ENCODE peak calls at places on chromosomes 5 and 9, in four cellular contexts. I is psoas muscle, Q is sigmoid colon, S is lower lobe of right lung. V is an unnamed sample.
A peak's percentile ranks its signal among the peaks of the same experiment; 100 is the strongest.

GRCh38 chr5:138336952-138337684 is 948 bp upstream of the FAM53C start:
- DNase-seq in I (no peak), Q (peak; percentile 93), S (peak; percentile 83), V (no peak)

GRCh38 chr5:173385832-173386360 is 57.7 kb upstream of the STC2 start:
- DNase-seq in I (no peak), Q (no peak), S (no peak), V (no peak)

GRCh38 chr9:12426198-12426864 is 266.9 kb upstream of the TYRP1 start:
- DNase-seq in I (no peak), Q (no peak), S (no peak), V (no peak)

GRCh38 chr5:35319231-35320002 is 89.1 kb upstream of the PRLR start:
- DNase-seq in I (peak; percentile 48), Q (peak; percentile 79), S (peak; percentile 74), V (no peak)

GRCh38 chr5:113204525-113205161 is 228.0 kb downstream of the DCP2 start:
- DNase-seq in I (peak; percentile 79), Q (peak; percentile 76), S (no peak), V (peak; percentile 42)

GRCh38 chr5:151551985-151552384 is 39.1 kb downstream of the FAT2 start:
- DNase-seq in I (no peak), Q (no peak), S (no peak), V (no peak)

GRCh38 chr9:34964458-34964857 is 6.4 kb downstream of the PHF24 start:
- DNase-seq in I (no peak), Q (no peak), S (no peak), V (no peak)

GRCh38 chr5:167777746-167778145 is 513.7 kb upstream of the WWC1 start:
- DNase-seq in I (no peak), Q (no peak), S (no peak), V (no peak)

GRCh38 chr9:124386201-124386600 is 29.0 kb downstream of the PSMB7 start:
- DNase-seq in I (no peak), Q (no peak), S (no peak), V (no peak)

GRCh38 chr9:14158911-14159310 is 155.0 kb downstream of the NFIB start:
- DNase-seq in I (no peak), Q (no peak), S (no peak), V (peak; percentile 38)

GRCh38 chr9:72577212-72577753 is 55.9 kb downstream of the TMC1 start:
- DNase-seq in I (no peak), Q (no peak), S (no peak), V (peak; percentile 66)

GRCh38 chr5:151589878-151590570 is 1.1 kb downstream of the FAT2 start:
- DNase-seq in I (no peak), Q (no peak), S (no peak), V (no peak)

GRCh38 chr5:1106385-1107166 is 5.3 kb downstream of the SLC12A7 start:
- DNase-seq in I (no peak), Q (no peak), S (no peak), V (no peak)

GRCh38 chr9:97747201-97747965 is 50.2 kb upstream of the XPA start:
- DNase-seq in I (no peak), Q (no peak), S (no peak), V (no peak)

GRCh38 chr5:151880304-151880703 is 44.3 kb downstream of the GLRA1 start:
- DNase-seq in I (peak; percentile 71), Q (no peak), S (no peak), V (no peak)

GRCh38 chr9:27150758-27151431 is 41.9 kb downstream of the TEK start:
- DNase-seq in I (no peak), Q (no peak), S (no peak), V (no peak)

GRCh38 chr9:123679330-123679987 is 250.5 kb downstream of the DENND1A start:
- DNase-seq in I (no peak), Q (no peak), S (no peak), V (no peak)

GRCh38 chr9:79955300-79955699 is 383.5 kb downstream of the TLE4 start:
- DNase-seq in I (peak; percentile 48), Q (no peak), S (no peak), V (no peak)

GRCh38 chr9:132903574-132904495 is 25.1 kb downstream of the SPACA9 start:
- DNase-seq in I (no peak), Q (no peak), S (no peak), V (no peak)

GRCh38 chr9:130667117-130667430 is 2.7 kb downstream of the PRDM12 start:
- DNase-seq in I (no peak), Q (no peak), S (no peak), V (no peak)
- H3K27me3 ChIP-seq in I (peaks cover 40% of the 10 kb centered on the region), Q (peaks cover 58% of the 10 kb centered on the region), S (peaks cover 65% of the 10 kb centered on the region), V (peaks cover 67% of the 10 kb centered on the region)

GRCh38 chr5:135631356-135631755 is 52.6 kb upstream of the CXCL14 start:
- DNase-seq in I (no peak), Q (no peak), S (no peak), V (no peak)
- H3K27me3 ChIP-seq in I (no peaks in the 10 kb centered on the region), Q (no peaks in the 10 kb centered on the region), S (no peaks in the 10 kb centered on the region), V (peaks cover 14% of the 10 kb centered on the region)

DNA sequence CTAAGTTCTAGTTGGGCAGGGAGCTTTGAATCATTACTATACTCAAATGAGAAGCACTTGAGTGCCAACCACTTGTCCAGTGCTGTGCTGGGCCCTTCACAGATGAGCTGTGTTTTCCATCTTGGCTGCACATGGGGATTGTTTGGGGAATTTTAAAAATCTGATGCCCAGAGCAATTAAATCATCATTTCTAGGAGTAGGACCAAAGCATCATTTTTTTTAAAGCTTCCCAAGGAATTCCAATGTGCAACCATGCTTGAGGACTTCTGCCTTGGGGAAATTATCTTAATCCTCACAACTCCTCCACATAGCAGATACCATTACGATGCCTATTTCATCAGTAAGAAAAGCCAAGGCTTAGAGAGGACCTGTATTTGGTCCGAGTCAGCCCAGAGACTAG is 131.4 kb downstream of the TMEM174 start:
- DNase-seq in I (no peak), Q (no peak), S (no peak), V (no peak)
- H3K27me3 ChIP-seq in I (peaks cover 38% of the 10 kb centered on the region), Q (peaks cover 51% of the 10 kb centered on the region), S (peaks cover 89% of the 10 kb centered on the region), V (peaks cover 47% of the 10 kb centered on the region)

GRCh38 chr9:95623614-95624013 is 106.8 kb upstream of the PTCH1 start:
- DNase-seq in I (no peak), Q (no peak), S (no peak), V (no peak)
- H3K27me3 ChIP-seq in I (peaks cover 5% of the 10 kb centered on the region), Q (no peaks in the 10 kb centered on the region), S (no peaks in the 10 kb centered on the region), V (no peaks in the 10 kb centered on the region)

V was measured in keratinocyte.